ENCODE peak calls at places on chromosomes 12 and 14, in seven cellular contexts. S is right atrium auricular region; O is NCI-H187 treated with DMSO at 0.1 percent for 48 hours; L is iPS-NIHi11; I is activated T-helper 1 cell treated with anti-CD3 and anti-CD28 coated beads, Interleukin-2, amount 50 U/mL, for 16 hours; A is NCI-H345; P is anterior cingulate cortex. Q is an unnamed sample.
A peak's percentile ranks its signal among the peaks of the same experiment; 100 is the strongest.

GRCh38 chr14:52961060-52961639 is 10.3 kb upstream of the FERMT2 start:
- DNase-seq in L (peak; percentile 70), I (peak; percentile 29), A (peak; percentile 47), P (no peak), S (peak; percentile 64), O (peak; percentile 24), Q (peak; percentile 70)

GRCh38 chr12:118271770-118272417 is 100.8 kb downstream of the TAOK3 start:
- DNase-seq in I (no peak), L (peak; percentile 11), O (no peak), A (no peak), S (no peak), P (no peak), Q (no peak)

GRCh38 chr12:7017870-7018349 is 366 bp downstream of the LPCAT3 start:
- DNase-seq in P (no peak), S (peak; percentile 58), A (no peak), O (no peak), I (no peak), L (peak; percentile 79), Q (no peak)

GRCh38 chr12:56206373-56207166 is 15.2 kb downstream of the RNF41 start:
- DNase-seq in A (peak; percentile 30), S (no peak), O (no peak), I (no peak), L (peak; percentile 82), P (no peak), Q (peak; percentile 56)

GRCh38 chr12:91377456-91377855 is 194.8 kb upstream of the DCN start:
- DNase-seq in I (no peak), P (no peak), A (no peak), S (no peak), L (no peak), O (no peak), Q (no peak)

GRCh38 chr14:24965934-24966593 is 83.9 kb downstream of the STXBP6 start:
- DNase-seq in I (no peak), S (peak; percentile 68), L (peak; percentile 23), O (no peak), A (no peak), P (peak; percentile 44), Q (no peak)

GRCh38 chr12:100799770-100800169 is 5.2 kb downstream of the ANO4 start:
- DNase-seq in S (no peak), O (no peak), L (no peak), A (no peak), P (no peak), I (no peak), Q (no peak)

GRCh38 chr12:96143392-96143791 is 50.8 kb upstream of the ELK3 start:
- DNase-seq in L (no peak), O (no peak), S (no peak), A (no peak), I (no peak), P (no peak), Q (no peak)

GRCh38 chr14:70708717-70709570 is 67.2 kb downstream of the TTC9 start:
- DNase-seq in L (no peak), A (peak; percentile 78), O (peak; percentile 73), I (no peak), S (no peak), P (no peak), Q (no peak)

GRCh38 chr12:58776144-58776543 is 144.2 kb downstream of the LRIG3 start:
- DNase-seq in O (no peak), A (no peak), S (no peak), L (no peak), I (no peak), P (no peak), Q (no peak)

GRCh38 chr14:102063092-102063807 is 23.6 kb downstream of the HSP90AA1 start:
- DNase-seq in A (peak; percentile 27), P (no peak), L (peak; percentile 83), O (no peak), S (peak; percentile 94), I (peak; percentile 35), Q (peak; percentile 83)